ENCODE peak calls at places on chromosome 17, in nine cellular contexts. O is sigmoid colon, W is A549, E is lower leg skin, Y is GM12892, F is HCT116, D is spleen, S is heart left ventricle, J is stomach. A is an unnamed sample.

GRCh38 chr17:12128946-12129345 is 108.3 kb downstream of the MAP2K4 start:
- DNase-seq in O (no peak), W (no peak), E (no peak), Y (no peak), F (no peak), D (no peak), S (no peak), J (no peak), A (no peak)

GRCh38 chr17:81391964-81392908 is 3.0 kb upstream of the BAHCC1 start:
- DNase-seq in O (peak), W (no peak), E (no peak), Y (no peak), F (no peak), D (no peak), S (no peak), J (no peak), A (no peak)

GRCh38 chr17:60583008-60583407 is 17.0 kb upstream of the PPM1D start:
- DNase-seq in O (no peak), W (no peak), E (no peak), Y (no peak), F (no peak), D (no peak), S (no peak), J (no peak), A (no peak)

GRCh38 chr17:18219016-18219415 is 6.4 kb upstream of the LLGL1 start:
- DNase-seq in O (no peak), W (no peak), E (no peak), Y (no peak), F (no peak), D (no peak), S (no peak), J (peak), A (no peak)

GRCh38 chr17:35804658-35805192 is 4.6 kb upstream of the TAF15 start:
- DNase-seq in O (peak), W (peak), E (peak), Y (peak), F (peak), D (no peak), S (peak), J (peak), A (peak)

GRCh38 chr17:36602924-36603384 is 1.6 kb downstream of the MRM1 start:
- DNase-seq in O (peak), W (peak), E (no peak), Y (peak), F (peak), D (peak), S (no peak), J (peak), A (peak)

GRCh38 chr17:48333034-48333491 is 97.0 kb downstream of the SKAP1 start:
- DNase-seq in O (no peak), W (no peak), E (no peak), Y (no peak), F (no peak), D (no peak), S (no peak), J (no peak), A (no peak)

GRCh38 chr17:55709984-55710383 is 12.7 kb downstream of the TMEM100 start:
- DNase-seq in O (peak), W (no peak), E (no peak), Y (no peak), F (no peak), D (no peak), S (no peak), J (no peak), A (no peak)

GRCh38 chr17:32361270-32361669 is 11.3 kb downstream of the ZNF207 start:
- DNase-seq in O (no peak), W (no peak), E (no peak), Y (no peak), F (no peak), D (no peak), S (no peak), J (no peak), A (no peak)

GRCh38 chr17:42917236-42917603 is 16.6 kb downstream of the G6PC1 start:
- DNase-seq in O (no peak), W (no peak), E (no peak), Y (no peak), F (no peak), D (no peak), S (no peak), J (no peak), A (no peak)

GRCh38 chr17:31112001-31112661 is 17.4 kb downstream of the NF1 start:
- DNase-seq in O (no peak), W (no peak), E (no peak), Y (no peak), F (no peak), D (no peak), S (no peak), J (no peak), A (no peak)

GRCh38 chr17:33680479-33680878 is 387.4 kb upstream of the ASIC2 start:
- DNase-seq in O (no peak), W (no peak), E (no peak), Y (no peak), F (no peak), D (no peak), S (no peak), J (no peak), A (no peak)

GRCh38 chr17:29197516-29198272 is 17.5 kb upstream of the MYO18A start:
- DNase-seq in O (no peak), W (no peak), E (no peak), Y (no peak), F (no peak), D (no peak), S (no peak), J (no peak), A (no peak)

GRCh38 chr17:80639658-80640057 is 95.0 kb downstream of the RPTOR start:
- DNase-seq in O (no peak), W (no peak), E (no peak), Y (no peak), F (no peak), D (no peak), S (no peak), J (no peak), A (no peak)

GRCh38 chr17:15409721-15410247 is 57.6 kb downstream of the CDRT4 start:
- DNase-seq in O (peak), W (no peak), E (peak), Y (no peak), F (no peak), D (no peak), S (no peak), J (no peak), A (no peak)

GRCh38 chr17:30824002-30824355 is 513 bp downstream of the CRLF3 start:
- DNase-seq in O (no peak), W (no peak), E (peak), Y (no peak), F (no peak), D (peak), S (no peak), J (no peak), A (no peak)

GRCh38 chr17:38885728-38886642 is 16.1 kb downstream of the LASP1 start:
- DNase-seq in O (no peak), W (no peak), E (no peak), Y (no peak), F (no peak), D (no peak), S (no peak), J (no peak), A (no peak)

GRCh38 chr17:51820766-51821165 is 337.7 kb downstream of the CA10 start:
- DNase-seq in O (no peak), W (no peak), E (no peak), Y (no peak), F (no peak), D (no peak), S (no peak), J (no peak), A (no peak)

GRCh38 chr17:75571197-75571884 is 16.3 kb upstream of the MYO15B start:
- DNase-seq in O (peak), W (no peak), E (no peak), Y (peak), F (no peak), D (peak), S (peak), J (peak), A (peak)

GRCh38 chr17:21286771-21287702 is 2.5 kb downstream of the MAP2K3 start:
- DNase-seq in O (no peak), W (peak), E (no peak), Y (no peak), F (peak), D (peak), S (no peak), J (peak), A (no peak)

GRCh38 chr17:69357701-69358100 is 30.8 kb upstream of the ABCA5 start:
- DNase-seq in O (no peak), W (peak), E (no peak), Y (no peak), F (no peak), D (no peak), S (no peak), J (no peak), A (no peak)

GRCh38 chr17:55770220-55770870 is 19.5 kb downstream of the PCTP start:
- DNase-seq in O (no peak), W (peak), E (no peak), Y (no peak), F (peak), D (no peak), S (no peak), J (no peak), A (peak)

GRCh38 chr17:75641343-75641742 is 8.1 kb downstream of the SMIM5 start:
- DNase-seq in O (no peak), W (no peak), E (no peak), Y (no peak), F (no peak), D (no peak), S (peak), J (no peak), A (peak)

GRCh38 chr17:83199500-83200201 is 120.2 kb downstream of the METRNL start:
- DNase-seq in O (peak), W (no peak), E (peak), Y (no peak), F (no peak), D (peak), S (no peak), J (peak), A (no peak)

GRCh38 chr17:8155341-8156173 is 3.4 kb upstream of the PER1 start:
- DNase-seq in O (peak), W (no peak), E (peak), Y (no peak), F (no peak), D (peak), S (no peak), J (peak), A (no peak)
- TF ChIP-seq POLR2A in O (no peak), W (no peak), E (no peak), Y (no peak), F (no peak), D (no peak), S (no peak), J (no peak), A (no peak)

GRCh38 chr17:40219073-40219860 is at the start of gene WIPF2:
- DNase-seq in O (peak), W (peak), E (peak), Y (peak), F (peak), D (peak), S (peak), J (peak), A (peak)
- TF ChIP-seq POLR2A in O (peak), W (no peak), E (peak), Y (peak), F (no peak), D (no peak), S (peak), J (no peak), A (no peak)

GRCh38 chr17:17042851-17043667 is 802 bp downstream of the MPRIP start:
- DNase-seq in O (no peak), W (no peak), E (no peak), Y (no peak), F (no peak), D (peak), S (no peak), J (no peak), A (no peak)

GRCh38 chr17:17043668-17044226 is 1.5 kb downstream of the MPRIP start:
- DNase-seq in O (no peak), W (peak), E (no peak), Y (no peak), F (no peak), D (no peak), S (no peak), J (peak), A (no peak)

GRCh38 chr17:17041571-17042380 is 481 bp upstream of the MPRIP start:
- DNase-seq in O (peak), W (peak), E (peak), Y (peak), F (peak), D (peak), S (peak), J (peak), A (peak)

GRCh38 chr17:17041018-17041521 is 1.2 kb upstream of the MPRIP start:
- DNase-seq in O (no peak), W (peak), E (no peak), Y (no peak), F (no peak), D (peak), S (peak), J (no peak), A (no peak)

DNA sequence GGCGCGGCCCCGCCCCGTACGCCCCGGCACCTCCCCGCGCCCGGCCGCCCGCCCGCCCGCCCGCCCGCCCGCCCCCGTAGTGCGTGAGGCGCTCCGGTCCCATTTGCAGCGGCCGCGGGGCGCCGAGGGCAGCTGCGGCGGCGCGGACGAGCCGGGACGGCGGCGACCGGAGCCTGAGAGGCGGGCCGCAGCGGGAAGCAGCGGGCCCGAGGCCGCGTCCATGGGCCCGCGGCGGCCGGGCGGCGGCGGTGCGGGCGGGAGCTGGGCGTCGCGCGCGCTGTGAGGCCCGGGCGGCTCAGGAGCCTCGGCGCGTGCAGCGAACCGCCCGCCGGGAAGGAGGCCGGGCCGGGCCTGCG is at the start of gene MPRIP:
- DNase-seq in O (no peak), W (no peak), E (no peak), Y (no peak), F (no peak), D (no peak), S (no peak), J (no peak), A (no peak)
- TF ChIP-seq POLR2A in O (no peak), W (peak), E (no peak), Y (peak), F (no peak), D (no peak), S (no peak), J (no peak), A (no peak)

GRCh38 chr17:70875729-70876344 is 706.5 kb downstream of the KCNJ2 start:
- DNase-seq in O (no peak), W (no peak), E (no peak), Y (no peak), F (no peak), D (no peak), S (no peak), J (no peak), A (no peak)
- TF ChIP-seq POLR2A in O (no peak), W (no peak), E (no peak), Y (no peak), F (no peak), D (no peak), S (no peak), J (no peak), A (no peak)

GRCh38 chr17:65001409-65002045 is 55.0 kb downstream of the GNA13 start:
- DNase-seq in O (no peak), W (no peak), E (no peak), Y (no peak), F (no peak), D (no peak), S (no peak), J (no peak), A (no peak)

GRCh38 chr17:65000798-65001197 is 55.7 kb downstream of the GNA13 start:
- DNase-seq in O (no peak), W (no peak), E (no peak), Y (no peak), F (no peak), D (no peak), S (no peak), J (no peak), A (no peak)

GRCh38 chr17:64994281-64994680 is 62.3 kb downstream of the GNA13 start:
- DNase-seq in O (no peak), W (no peak), E (no peak), Y (no peak), F (no peak), D (no peak), S (no peak), J (no peak), A (no peak)

GRCh38 chr17:64994781-64995538 is 61.6 kb downstream of the GNA13 start:
- DNase-seq in O (no peak), W (no peak), E (no peak), Y (no peak), F (no peak), D (no peak), S (no peak), J (no peak), A (no peak)

GRCh38 chr17:64998436-64999190 is 57.9 kb downstream of the GNA13 start:
- DNase-seq in O (no peak), W (no peak), E (no peak), Y (no peak), F (no peak), D (no peak), S (no peak), J (no peak), A (no peak)
- TF ChIP-seq POLR2A in O (no peak), W (no peak), E (no peak), Y (no peak), F (no peak), D (no peak), S (no peak), J (no peak), A (no peak)

GRCh38 chr17:78840530-78840779 is 159 bp downstream of the USP36 start:
- DNase-seq in O (no peak), W (no peak), E (no peak), Y (no peak), F (no peak), D (no peak), S (no peak), J (no peak), A (no peak)
- TF ChIP-seq POLR2A in O (no peak), W (peak), E (no peak), Y (no peak), F (no peak), D (peak), S (no peak), J (no peak), A (no peak)

GRCh38 chr17:4554997-4555799 is at the start of gene MYBBP1A:
- DNase-seq in O (peak), W (peak), E (peak), Y (peak), F (peak), D (peak), S (peak), J (peak), A (peak)
- TF ChIP-seq POLR2A in O (no peak), W (peak), E (no peak), Y (peak), F (peak), D (no peak), S (peak), J (no peak), A (peak)